ENCODE peak calls at places on chromosomes 5 and 9, in four cellular contexts. X is GDM1, Y is T follicular helper cell, E is iris pigment epithelial cell. N is an unnamed sample.

GRCh38 chr9:88420227-88420626 is 32.0 kb downstream of the SPIN1 start:
- DNase-seq in X (no peak), Y (no peak), E (no peak), N (no peak)

GRCh38 chr9:123349691-123350480 is 6.1 kb upstream of the CRB2 start:
- DNase-seq in X (peak; percentile 54), Y (peak; percentile 42), E (peak; percentile 35), N (peak; percentile 63)

GRCh38 chr9:33465096-33465495 is 8.6 kb downstream of the NOL6 start:
- DNase-seq in X (no peak), Y (no peak), E (no peak), N (no peak)

GRCh38 chr5:145764325-145764724 is 70.8 kb downstream of the PRELID2 start:
- DNase-seq in X (no peak), Y (no peak), E (peak; percentile 29), N (no peak)

GRCh38 chr9:18297532-18297872 is 176.5 kb upstream of the ADAMTSL1 start:
- DNase-seq in X (no peak), Y (no peak), E (no peak), N (peak; percentile 10)

GRCh38 chr9:97397220-97397619 is 14.7 kb upstream of the TDRD7 start:
- DNase-seq in X (no peak), Y (no peak), E (no peak), N (no peak)

GRCh38 chr5:132298305-132298704 is 4.1 kb downstream of the SLC22A4 start:
- DNase-seq in X (no peak), Y (no peak), E (peak; percentile 86), N (no peak)

GRCh38 chr5:10663531-10664183 is 97.4 kb downstream of the DAP start:
- DNase-seq in X (no peak), Y (no peak), E (peak; percentile 39), N (no peak)

GRCh38 chr9:21505425-21506179 is 23.5 kb upstream of the IFNE start:
- DNase-seq in X (no peak), Y (no peak), E (peak; percentile 35), N (no peak)

GRCh38 chr9:129422843-129423700 is 197.8 kb downstream of the C9orf50 start:
- DNase-seq in X (no peak), Y (no peak), E (peak; percentile 22), N (no peak)

GRCh38 chr9:116087751-116088194 is 65.8 kb upstream of the PAPPA start:
- DNase-seq in X (no peak), Y (no peak), E (peak; percentile 86), N (no peak)

GRCh38 chr5:123111502-123111901 is 22.5 kb downstream of the PRDM6 start:
- DNase-seq in X (no peak), Y (no peak), E (no peak), N (no peak)

GRCh38 chr9:111148994-111149759 is 110.9 kb upstream of the LPAR1 start:
- DNase-seq in X (no peak), Y (no peak), E (no peak), N (no peak)

GRCh38 chr5:58940446-58940845 is 357.6 kb downstream of the RAB3C start:
- DNase-seq in X (no peak), Y (no peak), E (peak; percentile 41), N (no peak)

GRCh38 chr5:143243103-143243502 is 160.4 kb downstream of the NR3C1 start:
- DNase-seq in X (no peak), Y (no peak), E (no peak), N (no peak)

GRCh38 chr5:37495210-37495609 is 116.1 kb downstream of the WDR70 start:
- DNase-seq in X (peak; percentile 22), Y (no peak), E (peak; percentile 24), N (no peak)

GRCh38 chr9:116027511-116027910 is 126.1 kb upstream of the PAPPA start:
- DNase-seq in X (no peak), Y (no peak), E (peak; percentile 91), N (no peak)

GRCh38 chr5:6574537-6574936 is 58.3 kb downstream of the NSUN2 start:
- DNase-seq in X (no peak), Y (no peak), E (no peak), N (peak; percentile 62)

GRCh38 chr9:135241381-135242380 is 154.2 kb downstream of the OLFM1 start:
- DNase-seq in X (no peak), Y (no peak), E (no peak), N (no peak)

GRCh38 chr5:122077451-122078115 is 476 bp downstream of the LOX start:
- DNase-seq in X (no peak), Y (no peak), E (no peak), N (peak; percentile 5)

GRCh38 chr9:34686732-34687131 is 4.3 kb downstream of the CCL19 start:
- DNase-seq in X (no peak), Y (no peak), E (no peak), N (no peak)

GRCh38 chr9:115978739-115979138 is 174.9 kb upstream of the PAPPA start:
- DNase-seq in X (no peak), Y (no peak), E (peak; percentile 89), N (peak; percentile 19)

GRCh38 chr5:131475416-131476045 is 159.5 kb downstream of the RAPGEF6 start:
- DNase-seq in X (no peak), Y (no peak), E (peak; percentile 34), N (no peak)

GRCh38 chr5:10628601-10629000 is 64.7 kb downstream of the ANKRD33B start:
- DNase-seq in X (no peak), Y (no peak), E (no peak), N (no peak)

GRCh38 chr9:116286287-116286686 is 132.7 kb downstream of the PAPPA start:
- DNase-seq in X (no peak), Y (no peak), E (no peak), N (peak; percentile 85)

GRCh38 chr5:151383011-151383410 is 35.7 kb upstream of the SLC36A2 start:
- DNase-seq in X (no peak), Y (no peak), E (no peak), N (peak; percentile 35)

GRCh38 chr9:134717793-134718645 is 76.4 kb downstream of the COL5A1 start:
- DNase-seq in X (no peak), Y (no peak), E (no peak), N (no peak)

GRCh38 chr5:53035868-53036381 is 46.8 kb downstream of the ITGA2 start:
- DNase-seq in X (no peak), Y (no peak), E (peak; percentile 63), N (no peak)

GRCh38 chr9:113501821-113502220 is 38.3 kb downstream of the RGS3 start:
- DNase-seq in X (no peak), Y (no peak), E (no peak), N (no peak)

GRCh38 chr5:135065306-135066265 is 31.6 kb upstream of the PITX1 start:
- DNase-seq in X (no peak), Y (no peak), E (no peak), N (no peak)

GRCh38 chr5:31204955-31205354 is 11.5 kb downstream of the CDH6 start:
- DNase-seq in X (no peak), Y (no peak), E (no peak), N (no peak)

GRCh38 chr9:6356904-6357303 is 28.7 kb downstream of the TPD52L3 start:
- DNase-seq in X (no peak), Y (no peak), E (no peak), N (no peak)

GRCh38 chr5:73336366-73336765 is 112.2 kb downstream of the FOXD1 start:
- DNase-seq in X (no peak), Y (no peak), E (no peak), N (no peak)

GRCh38 chr9:12633016-12633765 is 60.0 kb upstream of the TYRP1 start:
- DNase-seq in X (no peak), Y (no peak), E (no peak), N (no peak)

GRCh38 chr9:105694848-105695581 is 674 bp downstream of the TMEM38B start:
- DNase-seq in X (peak; percentile 63), Y (peak; percentile 19), E (peak; percentile 52), N (peak; percentile 66)

GRCh38 chr9:95105519-95106287 is 211.8 kb downstream of the FANCC start:
- DNase-seq in X (no peak), Y (no peak), E (no peak), N (no peak)

GRCh38 chr9:89442981-89443817 is 54.7 kb downstream of the SEMA4D start:
- DNase-seq in X (no peak), Y (no peak), E (no peak), N (no peak)